ENCODE peak calls at places on chromosomes 11 and 22, in eight cellular contexts. One of them, this sample, is unnamed.

GRCh38 chr22:43200031-43200430 is 13.1 kb upstream of the TTLL12 start:
- DNase-seq in CD4-positive, alpha-beta T cell: no peak
- DNase-seq in lower leg skin: no peak
- DNase-seq in RWPE1: no peak
- DNase-seq in chondrocyte: peak; percentile 90
- DNase-seq in right lobe of liver: no peak
- DNase-seq in GM06990: no peak
- DNase-seq in astrocyte: no peak
- DNase-seq in this sample: peak; percentile 56

GRCh38 chr11:119585038-119585666 is 143.8 kb downstream of the NECTIN1 start:
- DNase-seq in CD4-positive, alpha-beta T cell: no peak
- DNase-seq in lower leg skin: peak; percentile 39
- DNase-seq in chondrocyte: no peak
- DNase-seq in astrocyte: no peak
- DNase-seq in GM06990: no peak
- DNase-seq in right lobe of liver: no peak
- DNase-seq in RWPE1: no peak
- DNase-seq in this sample: peak; percentile 85

GRCh38 chr11:86888978-86889341 is 66.2 kb downstream of the FZD4 start:
- DNase-seq in right lobe of liver: no peak
- DNase-seq in RWPE1: no peak
- DNase-seq in lower leg skin: no peak
- DNase-seq in chondrocyte: no peak
- DNase-seq in CD4-positive, alpha-beta T cell: no peak
- DNase-seq in GM06990: no peak
- DNase-seq in astrocyte: no peak
- DNase-seq in this sample: no peak

GRCh38 chr11:9208726-9209501 is 56.2 kb downstream of the DENND5A start:
- DNase-seq in GM06990: peak; percentile 48
- DNase-seq in chondrocyte: no peak
- DNase-seq in CD4-positive, alpha-beta T cell: no peak
- DNase-seq in RWPE1: no peak
- DNase-seq in astrocyte: peak; percentile 42
- DNase-seq in right lobe of liver: no peak
- DNase-seq in lower leg skin: no peak
- DNase-seq in this sample: no peak

GRCh38 chr22:36770116-36770945 is 5.6 kb downstream of the IFT27 start:
- DNase-seq in right lobe of liver: no peak
- DNase-seq in lower leg skin: no peak
- DNase-seq in astrocyte: no peak
- DNase-seq in RWPE1: no peak
- DNase-seq in CD4-positive, alpha-beta T cell: no peak
- DNase-seq in GM06990: no peak
- DNase-seq in chondrocyte: peak; percentile 77
- DNase-seq in this sample: no peak

GRCh38 chr22:44033689-44034088 is 9.6 kb downstream of the PARVB start:
- DNase-seq in RWPE1: no peak
- DNase-seq in chondrocyte: no peak
- DNase-seq in GM06990: no peak
- DNase-seq in lower leg skin: no peak
- DNase-seq in right lobe of liver: peak; percentile 22
- DNase-seq in CD4-positive, alpha-beta T cell: no peak
- DNase-seq in astrocyte: no peak
- DNase-seq in this sample: peak; percentile 23

GRCh38 chr11:108062336-108062735 is 53.6 kb downstream of the CUL5 start:
- DNase-seq in GM06990: no peak
- DNase-seq in astrocyte: no peak
- DNase-seq in lower leg skin: no peak
- DNase-seq in right lobe of liver: no peak
- DNase-seq in CD4-positive, alpha-beta T cell: no peak
- DNase-seq in chondrocyte: no peak
- DNase-seq in RWPE1: no peak
- DNase-seq in this sample: no peak

GRCh38 chr22:36856792-36857135 is 4.0 kb upstream of the NCF4 start:
- DNase-seq in chondrocyte: no peak
- DNase-seq in GM06990: no peak
- DNase-seq in right lobe of liver: no peak
- DNase-seq in RWPE1: no peak
- DNase-seq in CD4-positive, alpha-beta T cell: no peak
- DNase-seq in lower leg skin: no peak
- DNase-seq in astrocyte: no peak
- DNase-seq in this sample: no peak

GRCh38 chr11:61890536-61891330 is 612 bp downstream of the FADS3 start:
- DNase-seq in lower leg skin: peak; percentile 36
- DNase-seq in right lobe of liver: no peak
- DNase-seq in chondrocyte: no peak
- DNase-seq in RWPE1: peak; percentile 49
- DNase-seq in astrocyte: peak; percentile 72
- DNase-seq in CD4-positive, alpha-beta T cell: peak; percentile 40
- DNase-seq in GM06990: no peak
- DNase-seq in this sample: peak; percentile 89

GRCh38 chr22:47199949-47200272 is 437.5 kb downstream of the TBC1D22A start:
- DNase-seq in RWPE1: no peak
- DNase-seq in right lobe of liver: no peak
- DNase-seq in lower leg skin: no peak
- DNase-seq in GM06990: no peak
- DNase-seq in chondrocyte: no peak
- DNase-seq in astrocyte: no peak
- DNase-seq in CD4-positive, alpha-beta T cell: no peak
- DNase-seq in this sample: no peak

GRCh38 chr11:57761301-57762234 is at the start of gene CTNND1:
- DNase-seq in right lobe of liver: peak; percentile 85
- DNase-seq in lower leg skin: peak; percentile 91
- DNase-seq in RWPE1: peak; percentile 100
- DNase-seq in GM06990: peak; percentile 59
- DNase-seq in astrocyte: peak; percentile 96
- DNase-seq in CD4-positive, alpha-beta T cell: no peak
- DNase-seq in chondrocyte: no peak
- DNase-seq in this sample: peak; percentile 92

GRCh38 chr22:19671316-19671715 is 43.0 kb upstream of the SEPTIN5 start:
- DNase-seq in right lobe of liver: no peak
- DNase-seq in astrocyte: no peak
- DNase-seq in RWPE1: no peak
- DNase-seq in chondrocyte: no peak
- DNase-seq in CD4-positive, alpha-beta T cell: no peak
- DNase-seq in lower leg skin: no peak
- DNase-seq in GM06990: no peak
- DNase-seq in this sample: no peak

GRCh38 chr22:39545310-39546063 is 12.9 kb upstream of the RPS19BP1 start:
- DNase-seq in lower leg skin: no peak
- DNase-seq in GM06990: no peak
- DNase-seq in right lobe of liver: no peak
- DNase-seq in chondrocyte: no peak
- DNase-seq in RWPE1: peak; percentile 16
- DNase-seq in astrocyte: peak; percentile 26
- DNase-seq in CD4-positive, alpha-beta T cell: peak; percentile 81
- DNase-seq in this sample: no peak

GRCh38 chr11:74212533-74212932 is 41.4 kb downstream of the PPME1 start:
- DNase-seq in chondrocyte: no peak
- DNase-seq in right lobe of liver: no peak
- DNase-seq in CD4-positive, alpha-beta T cell: no peak
- DNase-seq in astrocyte: peak; percentile 11
- DNase-seq in GM06990: no peak
- DNase-seq in lower leg skin: no peak
- DNase-seq in RWPE1: no peak
- DNase-seq in this sample: no peak

GRCh38 chr22:17910561-17911311 is 113.6 kb downstream of the MICAL3 start:
- DNase-seq in chondrocyte: no peak
- DNase-seq in GM06990: no peak
- DNase-seq in astrocyte: peak; percentile 85
- DNase-seq in lower leg skin: peak; percentile 41
- DNase-seq in RWPE1: peak; percentile 49
- DNase-seq in right lobe of liver: no peak
- DNase-seq in CD4-positive, alpha-beta T cell: no peak
- DNase-seq in this sample: peak; percentile 92
- TF ChIP-seq CTCF in chondrocyte: peak; percentile 80
- TF ChIP-seq CTCF in GM06990: no peak
- TF ChIP-seq CTCF in astrocyte: no peak
- TF ChIP-seq CTCF in lower leg skin: no peak
- TF ChIP-seq CTCF in RWPE1: no peak
- TF ChIP-seq CTCF in right lobe of liver: no peak
- TF ChIP-seq CTCF in CD4-positive, alpha-beta T cell: no peak
- TF ChIP-seq CTCF in this sample: peak; percentile 54

DNA sequence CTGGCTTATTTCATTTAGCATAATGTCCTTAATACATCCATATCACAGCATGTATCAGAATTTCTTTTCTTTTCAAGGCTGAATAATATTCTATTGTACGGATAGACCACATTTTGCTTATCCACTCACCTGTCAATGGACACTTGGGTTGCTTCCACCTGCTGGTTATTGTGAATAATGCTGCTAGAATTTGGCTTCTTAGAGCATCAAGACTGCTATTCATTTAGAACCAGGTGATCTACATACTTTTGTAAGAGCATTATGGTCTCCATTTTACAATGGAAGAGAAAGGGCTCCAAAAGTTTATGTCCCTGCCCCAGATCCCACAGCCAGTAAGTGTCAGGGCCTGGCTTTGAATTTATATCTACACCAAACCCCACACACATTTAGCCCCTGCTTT is 100.7 kb upstream of the CD82 start:
- DNase-seq in chondrocyte: no peak
- DNase-seq in astrocyte: no peak
- DNase-seq in RWPE1: no peak
- DNase-seq in lower leg skin: no peak
- DNase-seq in GM06990: no peak
- DNase-seq in CD4-positive, alpha-beta T cell: no peak
- DNase-seq in right lobe of liver: no peak
- DNase-seq in this sample: no peak
- TF ChIP-seq CTCF in chondrocyte: no peak
- TF ChIP-seq CTCF in astrocyte: no peak
- TF ChIP-seq CTCF in RWPE1: no peak
- TF ChIP-seq CTCF in lower leg skin: no peak
- TF ChIP-seq CTCF in GM06990: no peak
- TF ChIP-seq CTCF in CD4-positive, alpha-beta T cell: no peak
- TF ChIP-seq CTCF in right lobe of liver: peak; percentile 17
- TF ChIP-seq CTCF in this sample: no peak

GRCh38 chr22:25403284-25403606 is 161.2 kb upstream of the GRK3 start:
- DNase-seq in astrocyte: no peak
- DNase-seq in RWPE1: no peak
- DNase-seq in chondrocyte: no peak
- DNase-seq in GM06990: no peak
- DNase-seq in right lobe of liver: no peak
- DNase-seq in CD4-positive, alpha-beta T cell: no peak
- DNase-seq in lower leg skin: no peak
- DNase-seq in this sample: no peak

GRCh38 chr22:25402501-25403283 is 161.8 kb upstream of the GRK3 start:
- DNase-seq in GM06990: no peak
- DNase-seq in astrocyte: peak; percentile 61
- DNase-seq in chondrocyte: no peak
- DNase-seq in lower leg skin: no peak
- DNase-seq in CD4-positive, alpha-beta T cell: no peak
- DNase-seq in RWPE1: peak; percentile 25
- DNase-seq in right lobe of liver: peak; percentile 91
- DNase-seq in this sample: peak; percentile 64

GRCh38 chr22:25404556-25404922 is 159.9 kb upstream of the GRK3 start:
- DNase-seq in GM06990: no peak
- DNase-seq in RWPE1: no peak
- DNase-seq in astrocyte: no peak
- DNase-seq in right lobe of liver: no peak
- DNase-seq in chondrocyte: no peak
- DNase-seq in lower leg skin: no peak
- DNase-seq in CD4-positive, alpha-beta T cell: no peak
- DNase-seq in this sample: peak; percentile 77

GRCh38 chr22:25404923-25405853 is 159.3 kb upstream of the GRK3 start:
- DNase-seq in right lobe of liver: peak; percentile 90
- DNase-seq in astrocyte: peak; percentile 54
- DNase-seq in lower leg skin: peak; percentile 64
- DNase-seq in GM06990: peak; percentile 78
- DNase-seq in CD4-positive, alpha-beta T cell: peak; percentile 68
- DNase-seq in RWPE1: peak; percentile 49
- DNase-seq in chondrocyte: no peak
- DNase-seq in this sample: peak; percentile 94

DNA sequence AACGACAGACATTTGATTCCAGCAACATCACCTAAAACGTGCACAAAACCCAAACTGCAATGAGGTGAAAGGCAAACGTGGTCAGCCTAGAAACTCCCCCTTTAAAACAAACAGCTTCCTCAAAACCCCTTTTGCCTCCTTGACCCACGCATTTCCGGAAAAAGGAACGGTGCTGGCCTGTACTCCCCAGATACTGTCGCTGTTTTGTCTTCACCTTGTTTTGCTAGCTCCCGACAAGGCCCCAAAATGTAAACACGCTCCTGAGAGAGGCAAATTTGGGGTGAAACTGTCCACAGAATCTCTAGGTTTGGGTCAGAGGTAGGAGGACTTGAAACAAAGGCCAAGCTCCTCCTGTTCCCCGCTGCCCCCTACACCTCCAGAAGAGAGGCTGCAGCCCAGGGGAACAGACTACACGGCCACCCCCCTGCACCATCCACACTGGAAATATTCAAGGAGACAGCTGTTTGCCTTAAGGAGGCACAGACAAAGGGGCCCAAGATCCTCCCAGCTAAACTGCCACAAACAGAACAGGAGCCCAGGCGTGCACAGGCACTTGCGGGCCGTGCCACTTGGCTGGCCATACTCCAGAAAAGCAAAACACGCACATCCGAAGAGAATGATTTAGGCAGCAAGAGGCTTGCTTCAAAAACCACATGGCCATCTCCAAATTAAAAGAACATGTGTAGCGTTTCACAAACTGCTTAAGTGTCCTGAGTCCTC is 160.6 kb upstream of the GRK3 start:
- DNase-seq in GM06990: no peak
- DNase-seq in right lobe of liver: no peak
- DNase-seq in CD4-positive, alpha-beta T cell: no peak
- DNase-seq in RWPE1: peak; percentile 24
- DNase-seq in lower leg skin: no peak
- DNase-seq in astrocyte: peak; percentile 22
- DNase-seq in chondrocyte: no peak
- DNase-seq in this sample: peak; percentile 43
- TF ChIP-seq CTCF in GM06990: no peak
- TF ChIP-seq CTCF in right lobe of liver: no peak
- TF ChIP-seq CTCF in CD4-positive, alpha-beta T cell: no peak
- TF ChIP-seq CTCF in RWPE1: no peak
- TF ChIP-seq CTCF in lower leg skin: no peak
- TF ChIP-seq CTCF in astrocyte: no peak
- TF ChIP-seq CTCF in chondrocyte: no peak
- TF ChIP-seq CTCF in this sample: no peak

GRCh38 chr22:49321477-49322055 is 506.1 kb downstream of the BRD1 start:
- DNase-seq in lower leg skin: peak; percentile 7
- DNase-seq in GM06990: no peak
- DNase-seq in chondrocyte: no peak
- DNase-seq in right lobe of liver: no peak
- DNase-seq in RWPE1: no peak
- DNase-seq in astrocyte: no peak
- DNase-seq in CD4-positive, alpha-beta T cell: no peak
- DNase-seq in this sample: peak; percentile 57

GRCh38 chr22:49320714-49321476 is 506.8 kb downstream of the BRD1 start:
- DNase-seq in astrocyte: no peak
- DNase-seq in right lobe of liver: no peak
- DNase-seq in lower leg skin: peak; percentile 3
- DNase-seq in GM06990: no peak
- DNase-seq in CD4-positive, alpha-beta T cell: no peak
- DNase-seq in RWPE1: no peak
- DNase-seq in chondrocyte: no peak
- DNase-seq in this sample: peak; percentile 37

GRCh38 chr22:49312601-49313000 is 515.1 kb downstream of the BRD1 start:
- DNase-seq in right lobe of liver: no peak
- DNase-seq in RWPE1: no peak
- DNase-seq in lower leg skin: no peak
- DNase-seq in GM06990: no peak
- DNase-seq in chondrocyte: no peak
- DNase-seq in astrocyte: no peak
- DNase-seq in CD4-positive, alpha-beta T cell: no peak
- DNase-seq in this sample: no peak

GRCh38 chr22:49322231-49322630 is 505.4 kb downstream of the BRD1 start:
- DNase-seq in RWPE1: no peak
- DNase-seq in CD4-positive, alpha-beta T cell: no peak
- DNase-seq in GM06990: no peak
- DNase-seq in astrocyte: no peak
- DNase-seq in lower leg skin: peak; percentile 3
- DNase-seq in right lobe of liver: no peak
- DNase-seq in chondrocyte: no peak
- DNase-seq in this sample: peak; percentile 55

GRCh38 chr22:49317369-49317768 is 510.3 kb downstream of the BRD1 start:
- DNase-seq in GM06990: no peak
- DNase-seq in RWPE1: no peak
- DNase-seq in CD4-positive, alpha-beta T cell: no peak
- DNase-seq in right lobe of liver: no peak
- DNase-seq in lower leg skin: no peak
- DNase-seq in chondrocyte: no peak
- DNase-seq in astrocyte: no peak
- DNase-seq in this sample: no peak
- TF ChIP-seq CTCF in GM06990: no peak
- TF ChIP-seq CTCF in RWPE1: no peak
- TF ChIP-seq CTCF in CD4-positive, alpha-beta T cell: no peak
- TF ChIP-seq CTCF in right lobe of liver: peak; percentile 19
- TF ChIP-seq CTCF in lower leg skin: no peak
- TF ChIP-seq CTCF in chondrocyte: peak; percentile 71
- TF ChIP-seq CTCF in astrocyte: no peak
- TF ChIP-seq CTCF in this sample: no peak

This sample was measured in kidney.